ENCODE peak calls at places on chromosomes 5 and 9, in seven cellular contexts. One of them, this sample, is unnamed.

GRCh38 chr5:5404376-5404775 is 18.1 kb upstream of the ICE1 start:
- DNase-seq in HepG2: no peak
- DNase-seq in K562: no peak
- DNase-seq in HCT116: no peak
- DNase-seq in endothelial cell of umbilical vein: no peak
- DNase-seq in GM12878: no peak
- DNase-seq in H1: no peak
- DNase-seq in this sample: no peak

GRCh38 chr5:34474573-34475021 is 181.5 kb upstream of the RAI14 start:
- DNase-seq in HepG2: peak
- DNase-seq in K562: peak
- DNase-seq in HCT116: peak
- DNase-seq in endothelial cell of umbilical vein: peak
- DNase-seq in GM12878: no peak
- DNase-seq in H1: no peak
- DNase-seq in this sample: no peak

GRCh38 chr5:126416266-126416925 is 6.8 kb upstream of the GRAMD2B start:
- DNase-seq in HepG2: no peak
- DNase-seq in K562: no peak
- DNase-seq in HCT116: no peak
- DNase-seq in endothelial cell of umbilical vein: no peak
- DNase-seq in GM12878: no peak
- DNase-seq in H1: no peak
- DNase-seq in this sample: no peak

GRCh38 chr5:160937570-160937969 is 85.6 kb upstream of the ATP10B start:
- DNase-seq in HepG2: no peak
- DNase-seq in K562: no peak
- DNase-seq in HCT116: no peak
- DNase-seq in endothelial cell of umbilical vein: no peak
- DNase-seq in GM12878: no peak
- DNase-seq in H1: no peak
- DNase-seq in this sample: no peak

GRCh38 chr5:151319334-151319733 is 15.8 kb upstream of the SLC36A3 start:
- DNase-seq in HepG2: no peak
- DNase-seq in K562: no peak
- DNase-seq in HCT116: peak
- DNase-seq in endothelial cell of umbilical vein: no peak
- DNase-seq in GM12878: no peak
- DNase-seq in H1: no peak
- DNase-seq in this sample: no peak

GRCh38 chr5:159764283-159764927 is 151.9 kb upstream of the ADRA1B start:
- DNase-seq in HepG2: no peak
- DNase-seq in K562: no peak
- DNase-seq in HCT116: no peak
- DNase-seq in endothelial cell of umbilical vein: no peak
- DNase-seq in GM12878: no peak
- DNase-seq in H1: no peak
- DNase-seq in this sample: no peak

GRCh38 chr5:1551913-1552312 is 28.2 kb upstream of the LPCAT1 start:
- DNase-seq in HepG2: no peak
- DNase-seq in K562: peak
- DNase-seq in HCT116: no peak
- DNase-seq in endothelial cell of umbilical vein: no peak
- DNase-seq in GM12878: no peak
- DNase-seq in H1: no peak
- DNase-seq in this sample: no peak

GRCh38 chr5:53089481-53089976 is 20.0 kb downstream of the MOCS2 start:
- DNase-seq in HepG2: no peak
- DNase-seq in K562: no peak
- DNase-seq in HCT116: no peak
- DNase-seq in endothelial cell of umbilical vein: no peak
- DNase-seq in GM12878: peak
- DNase-seq in H1: no peak
- DNase-seq in this sample: no peak

GRCh38 chr9:27504259-27504658 is 19.8 kb upstream of the IFNK start:
- DNase-seq in HepG2: no peak
- DNase-seq in K562: no peak
- DNase-seq in HCT116: no peak
- DNase-seq in endothelial cell of umbilical vein: no peak
- DNase-seq in GM12878: no peak
- DNase-seq in H1: no peak
- DNase-seq in this sample: no peak

GRCh38 chr5:72441094-72441723 is 66.0 kb downstream of the ZNF366 start:
- DNase-seq in HepG2: no peak
- DNase-seq in K562: no peak
- DNase-seq in HCT116: no peak
- DNase-seq in endothelial cell of umbilical vein: no peak
- DNase-seq in GM12878: no peak
- DNase-seq in H1: no peak
- DNase-seq in this sample: no peak

GRCh38 chr5:18745988-18746615 is 1111.8 kb downstream of the TAF11L14 start:
- DNase-seq in HepG2: peak
- DNase-seq in K562: no peak
- DNase-seq in HCT116: no peak
- DNase-seq in endothelial cell of umbilical vein: peak
- DNase-seq in GM12878: peak
- DNase-seq in H1: no peak
- DNase-seq in this sample: no peak

GRCh38 chr5:65663804-65664521 is 39.1 kb downstream of the SHLD3 start:
- DNase-seq in HepG2: no peak
- DNase-seq in K562: peak
- DNase-seq in HCT116: peak
- DNase-seq in endothelial cell of umbilical vein: peak
- DNase-seq in GM12878: no peak
- DNase-seq in H1: peak
- DNase-seq in this sample: no peak

GRCh38 chr9:122075135-122076030 is 17.7 kb downstream of the TTLL11 start:
- DNase-seq in HepG2: no peak
- DNase-seq in K562: no peak
- DNase-seq in HCT116: no peak
- DNase-seq in endothelial cell of umbilical vein: no peak
- DNase-seq in GM12878: no peak
- DNase-seq in H1: no peak
- DNase-seq in this sample: no peak

GRCh38 chr5:126002222-126002897 is 420.8 kb upstream of the GRAMD2B start:
- DNase-seq in HepG2: no peak
- DNase-seq in K562: no peak
- DNase-seq in HCT116: no peak
- DNase-seq in endothelial cell of umbilical vein: peak
- DNase-seq in GM12878: no peak
- DNase-seq in H1: no peak
- DNase-seq in this sample: no peak

GRCh38 chr9:34663296-34663590 is 786 bp upstream of the CCL27 start:
- DNase-seq in HepG2: no peak
- DNase-seq in K562: no peak
- DNase-seq in HCT116: no peak
- DNase-seq in endothelial cell of umbilical vein: no peak
- DNase-seq in GM12878: no peak
- DNase-seq in H1: no peak
- DNase-seq in this sample: no peak

GRCh38 chr5:74182603-74183002 is 457.9 kb downstream of the ENC1 start:
- DNase-seq in HepG2: no peak
- DNase-seq in K562: no peak
- DNase-seq in HCT116: no peak
- DNase-seq in endothelial cell of umbilical vein: no peak
- DNase-seq in GM12878: no peak
- DNase-seq in H1: no peak
- DNase-seq in this sample: no peak

GRCh38 chr5:74177995-74178394 is 462.5 kb downstream of the ENC1 start:
- DNase-seq in HepG2: no peak
- DNase-seq in K562: no peak
- DNase-seq in HCT116: no peak
- DNase-seq in endothelial cell of umbilical vein: no peak
- DNase-seq in GM12878: no peak
- DNase-seq in H1: no peak
- DNase-seq in this sample: no peak

GRCh38 chr5:74179701-74180100 is 460.8 kb downstream of the ENC1 start:
- DNase-seq in HepG2: no peak
- DNase-seq in K562: no peak
- DNase-seq in HCT116: no peak
- DNase-seq in endothelial cell of umbilical vein: no peak
- DNase-seq in GM12878: no peak
- DNase-seq in H1: no peak
- DNase-seq in this sample: no peak

GRCh38 chr5:74183041-74183440 is 457.5 kb downstream of the ENC1 start:
- DNase-seq in HepG2: no peak
- DNase-seq in K562: no peak
- DNase-seq in HCT116: no peak
- DNase-seq in endothelial cell of umbilical vein: no peak
- DNase-seq in GM12878: no peak
- DNase-seq in H1: no peak
- DNase-seq in this sample: no peak

GRCh38 chr5:74179183-74179582 is 461.3 kb downstream of the ENC1 start:
- DNase-seq in HepG2: no peak
- DNase-seq in K562: no peak
- DNase-seq in HCT116: no peak
- DNase-seq in endothelial cell of umbilical vein: peak
- DNase-seq in GM12878: no peak
- DNase-seq in H1: no peak
- DNase-seq in this sample: no peak
- TF ChIP-seq POLR2AphosphoS5 in HepG2: no peak
- TF ChIP-seq POLR2AphosphoS5 in K562: no peak
- TF ChIP-seq POLR2AphosphoS5 in HCT116: no peak
- TF ChIP-seq POLR2AphosphoS5 in endothelial cell of umbilical vein: no peak
- TF ChIP-seq POLR2AphosphoS5 in GM12878: no peak
- TF ChIP-seq POLR2AphosphoS5 in H1: no peak
- TF ChIP-seq POLR2AphosphoS5 in this sample: no peak

DNA sequence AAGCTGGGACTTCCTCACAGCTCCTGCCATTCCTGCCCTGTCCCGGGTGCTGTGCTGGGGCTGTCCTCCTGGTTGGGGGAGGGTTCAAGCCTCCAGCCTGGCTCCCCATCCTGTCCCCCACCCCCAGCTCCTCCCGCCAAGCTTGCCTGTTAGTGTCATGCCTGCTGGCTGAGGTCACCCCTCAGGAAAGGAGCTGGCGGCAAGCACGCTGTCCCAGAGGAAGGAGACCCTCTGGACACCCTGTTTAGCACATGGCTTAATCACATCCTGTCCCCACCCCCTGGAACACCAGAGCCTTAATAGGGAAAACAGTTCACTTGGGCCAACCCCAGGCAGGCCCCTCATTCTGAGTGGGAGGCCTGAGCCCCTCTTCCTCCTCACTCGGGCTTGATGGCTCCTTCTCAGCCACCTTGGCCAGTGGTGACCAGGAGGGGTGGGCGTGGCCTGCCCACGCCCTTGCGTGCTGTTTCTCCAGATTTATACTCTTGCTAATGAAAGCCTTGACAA is 9.2 kb upstream of the PHYHD1 start:
- DNase-seq in HepG2: peak
- DNase-seq in K562: no peak
- DNase-seq in HCT116: no peak
- DNase-seq in endothelial cell of umbilical vein: peak
- DNase-seq in GM12878: no peak
- DNase-seq in H1: peak
- DNase-seq in this sample: no peak
- H3K9ac ChIP-seq in HepG2: peak
- H3K9ac ChIP-seq in K562: no peak
- H3K9ac ChIP-seq in HCT116: peak
- H3K9ac ChIP-seq in endothelial cell of umbilical vein: peak
- H3K9ac ChIP-seq in GM12878: no peak
- H3K9ac ChIP-seq in H1: no peak
- H3K9ac ChIP-seq in this sample: no peak

GRCh38 chr9:841371-842209 is at the start of gene DMRT1:
- DNase-seq in HepG2: no peak
- DNase-seq in K562: no peak
- DNase-seq in HCT116: no peak
- DNase-seq in endothelial cell of umbilical vein: no peak
- DNase-seq in GM12878: no peak
- DNase-seq in H1: no peak
- DNase-seq in this sample: no peak
- TF ChIP-seq EZH2 in HepG2: no peak
- TF ChIP-seq EZH2 in K562: no peak
- TF ChIP-seq EZH2 in HCT116: no peak
- TF ChIP-seq EZH2 in endothelial cell of umbilical vein: peak
- TF ChIP-seq EZH2 in GM12878: no peak
- TF ChIP-seq EZH2 in H1: peak
- TF ChIP-seq EZH2 in this sample: no peak

GRCh38 chr5:77908787-77909186 is 132.6 kb upstream of the TBCA start:
- DNase-seq in HepG2: no peak
- DNase-seq in K562: no peak
- DNase-seq in HCT116: no peak
- DNase-seq in endothelial cell of umbilical vein: no peak
- DNase-seq in GM12878: no peak
- DNase-seq in H1: no peak
- DNase-seq in this sample: no peak

GRCh38 chr5:77906806-77907205 is 130.7 kb upstream of the TBCA start:
- DNase-seq in HepG2: no peak
- DNase-seq in K562: no peak
- DNase-seq in HCT116: no peak
- DNase-seq in endothelial cell of umbilical vein: no peak
- DNase-seq in GM12878: no peak
- DNase-seq in H1: no peak
- DNase-seq in this sample: no peak

GRCh38 chr5:77907786-77908185 is 131.6 kb upstream of the TBCA start:
- DNase-seq in HepG2: no peak
- DNase-seq in K562: no peak
- DNase-seq in HCT116: no peak
- DNase-seq in endothelial cell of umbilical vein: no peak
- DNase-seq in GM12878: no peak
- DNase-seq in H1: no peak
- DNase-seq in this sample: no peak

GRCh38 chr5:77909237-77909636 is 133.1 kb upstream of the TBCA start:
- DNase-seq in HepG2: no peak
- DNase-seq in K562: no peak
- DNase-seq in HCT116: no peak
- DNase-seq in endothelial cell of umbilical vein: no peak
- DNase-seq in GM12878: no peak
- DNase-seq in H1: no peak
- DNase-seq in this sample: no peak

DNA sequence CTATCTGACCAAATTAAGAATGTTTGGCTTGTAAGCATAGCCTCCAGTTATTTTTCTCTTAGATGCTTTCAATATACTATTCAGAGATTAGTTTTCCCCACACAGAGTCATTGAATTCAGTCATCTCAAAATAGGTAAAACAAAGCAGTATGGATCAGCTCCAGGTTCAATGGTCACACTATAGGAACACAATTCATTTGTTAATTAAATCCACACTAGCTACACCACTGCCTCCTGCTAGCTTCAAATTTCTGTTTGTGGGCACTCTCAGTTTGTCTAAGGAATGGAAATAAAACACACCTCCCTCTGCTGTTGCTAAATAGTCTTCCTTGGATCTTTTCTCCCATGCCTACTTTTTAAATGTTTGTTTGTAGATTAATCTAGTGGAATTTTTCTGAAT is 134.7 kb upstream of the TBCA start:
- DNase-seq in HepG2: no peak
- DNase-seq in K562: no peak
- DNase-seq in HCT116: no peak
- DNase-seq in endothelial cell of umbilical vein: no peak
- DNase-seq in GM12878: no peak
- DNase-seq in H1: no peak
- DNase-seq in this sample: no peak
- TF ChIP-seq POLR2AphosphoS5 in HepG2: no peak
- TF ChIP-seq POLR2AphosphoS5 in K562: no peak
- TF ChIP-seq POLR2AphosphoS5 in HCT116: no peak
- TF ChIP-seq POLR2AphosphoS5 in endothelial cell of umbilical vein: no peak
- TF ChIP-seq POLR2AphosphoS5 in GM12878: no peak
- TF ChIP-seq POLR2AphosphoS5 in H1: no peak
- TF ChIP-seq POLR2AphosphoS5 in this sample: no peak

GRCh38 chr9:76887951-76888350 is 18.0 kb downstream of the PRUNE2 start:
- DNase-seq in HepG2: no peak
- DNase-seq in K562: no peak
- DNase-seq in HCT116: no peak
- DNase-seq in endothelial cell of umbilical vein: no peak
- DNase-seq in GM12878: no peak
- DNase-seq in H1: no peak
- DNase-seq in this sample: no peak
- H3K9ac ChIP-seq in HepG2: no peak
- H3K9ac ChIP-seq in K562: no peak
- H3K9ac ChIP-seq in HCT116: no peak
- H3K9ac ChIP-seq in endothelial cell of umbilical vein: no peak
- H3K9ac ChIP-seq in GM12878: no peak
- H3K9ac ChIP-seq in H1: no peak
- H3K9ac ChIP-seq in this sample: no peak

This sample was measured in SK-N-MC.